ENCODE peak calls at places on chromosomes 1 and 21, in six cellular contexts. I, B, U, L, V and T are unnamed samples.

GRCh38 chr1:198699167-198700015 is 60.6 kb downstream of the PTPRC start:
- DNase-seq in I (peak; percentile 38), B (no peak), U (peak; percentile 46), L (peak; percentile 30), V (peak; percentile 61), T (no peak)

GRCh38 chr1:11800756-11801433 is 4.9 kb downstream of the MTHFR start:
- DNase-seq in I (no peak), B (no peak), U (peak; percentile 68), L (no peak), V (no peak), T (no peak)

GRCh38 chr1:118185083-118185899 is at the start of gene SPAG17:
- DNase-seq in I (peak; percentile 4), B (no peak), U (peak; percentile 93), L (no peak), V (peak; percentile 11), T (peak; percentile 6)

GRCh38 chr1:202821467-202821866 is 10.7 kb downstream of the PCAT6 start:
- DNase-seq in I (no peak), B (no peak), U (no peak), L (no peak), V (no peak), T (no peak)

GRCh38 chr1:8176279-8176678 is 141.6 kb upstream of the SLC45A1 start:
- DNase-seq in I (no peak), B (no peak), U (no peak), L (no peak), V (no peak), T (no peak)

GRCh38 chr1:12407050-12407961 is 177.5 kb downstream of the VPS13D start:
- DNase-seq in I (peak; percentile 13), B (peak; percentile 9), U (peak; percentile 81), L (peak; percentile 56), V (peak; percentile 91), T (peak; percentile 39)

GRCh38 chr1:157992031-157992568 is 1.3 kb upstream of the KIRREL1 start:
- DNase-seq in I (peak; percentile 69), B (no peak), U (peak; percentile 58), L (peak; percentile 13), V (peak; percentile 73), T (peak; percentile 47)

GRCh38 chr1:241844593-241844992 is 3.4 kb upstream of the EXO1 start:
- DNase-seq in I (no peak), B (no peak), U (no peak), L (no peak), V (no peak), T (no peak)

GRCh38 chr1:94541175-94542087 is at the start of gene F3:
- DNase-seq in I (peak; percentile 69), B (no peak), U (peak; percentile 77), L (peak; percentile 72), V (peak; percentile 87), T (peak; percentile 94)

GRCh38 chr1:204513117-204513716 is 3.0 kb upstream of the MDM4 start:
- DNase-seq in I (no peak), B (peak; percentile 88), U (no peak), L (no peak), V (no peak), T (peak; percentile 33)

GRCh38 chr1:192943522-192943921 is 115.6 kb downstream of the UCHL5 start:
- DNase-seq in I (no peak), B (no peak), U (no peak), L (no peak), V (no peak), T (no peak)

GRCh38 chr21:42262826-42263225 is 43.9 kb downstream of the ABCG1 start:
- DNase-seq in I (peak; percentile 8), B (no peak), U (no peak), L (peak; percentile 52), V (peak; percentile 84), T (no peak)

GRCh38 chr1:2384941-2385481 is 6.3 kb downstream of the MORN1 start:
- DNase-seq in I (no peak), B (no peak), U (no peak), L (no peak), V (no peak), T (no peak)

GRCh38 chr1:151728151-151728711 is 6.9 kb downstream of the RIIAD1 start:
- DNase-seq in I (no peak), B (no peak), U (no peak), L (no peak), V (no peak), T (no peak)

GRCh38 chr1:218683224-218683623 is 338.1 kb downstream of the TGFB2 start:
- DNase-seq in I (no peak), B (no peak), U (no peak), L (no peak), V (no peak), T (no peak)

GRCh38 chr1:208203127-208203847 is 40.9 kb downstream of the PLXNA2 start:
- DNase-seq in I (peak; percentile 75), B (no peak), U (no peak), L (peak; percentile 79), V (peak; percentile 96), T (no peak)

GRCh38 chr1:24619376-24619775 is 23.7 kb upstream of the SRRM1 start:
- DNase-seq in I (no peak), B (no peak), U (no peak), L (peak; percentile 62), V (no peak), T (no peak)

GRCh38 chr1:43533615-43534014 is 2.9 kb downstream of the PTPRF start:
- DNase-seq in I (no peak), B (no peak), U (no peak), L (no peak), V (no peak), T (no peak)

DNA sequence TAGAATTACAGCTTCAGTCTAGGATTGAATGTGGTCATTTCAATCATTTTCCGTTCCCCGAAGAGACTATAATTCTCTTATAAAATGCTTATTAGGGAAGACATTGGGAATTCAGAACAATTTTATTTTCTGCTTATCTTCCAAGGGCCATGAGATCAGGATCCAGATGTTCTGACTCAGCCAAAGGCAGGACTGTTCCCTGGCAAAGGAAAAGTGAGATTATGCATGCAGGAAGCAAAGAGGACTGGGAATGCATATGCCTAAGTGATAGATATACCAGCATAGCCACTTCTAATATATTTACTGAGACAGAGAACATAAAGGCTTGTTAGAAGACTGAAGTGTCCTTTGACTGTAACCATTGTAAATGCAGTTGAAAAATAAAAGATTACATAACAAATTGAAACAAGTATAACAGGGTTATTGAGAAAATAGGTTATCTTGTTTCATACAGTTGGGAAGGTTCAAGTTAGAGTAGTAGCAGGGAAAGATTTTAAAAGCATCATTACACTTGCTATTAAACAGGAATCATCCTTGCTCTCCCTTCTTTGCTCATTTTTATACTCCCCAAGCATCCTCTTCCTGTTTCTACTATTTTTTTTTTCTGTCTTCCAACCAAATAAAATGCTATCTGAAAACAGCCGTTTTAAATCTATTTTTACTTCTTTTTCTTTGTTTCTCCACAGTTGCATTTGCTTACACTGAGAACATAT is 439.6 kb upstream of the ADAMTS5 start:
- DNase-seq in I (no peak), B (no peak), U (no peak), L (no peak), V (peak; percentile 85), T (no peak)
- TF ChIP-seq MYC in I (no peak), B (no peak), U (no peak), L (no peak), V (no peak), T (no peak)

GRCh38 chr1:23437355-23437664 is 12.8 kb upstream of the TCEA3 start:
- DNase-seq in I (no peak), B (no peak), U (no peak), L (no peak), V (no peak), T (no peak)
- H3K4me3 ChIP-seq in I (no peak overlapping the region), B (no peak overlapping the region), U (no peak overlapping the region), L (no peak overlapping the region), V (no peak overlapping the region), T (no peak overlapping the region)

GRCh38 chr1:155061381-155062150 is 2.0 kb upstream of the EFNA4 start:
- DNase-seq in I (peak; percentile 84), B (peak; percentile 96), U (peak; percentile 93), L (peak; percentile 75), V (peak; percentile 78), T (peak; percentile 88)

GRCh38 chr1:155057104-155057503 is 6.0 kb downstream of the ADAM15 start:
- DNase-seq in I (no peak), B (no peak), U (no peak), L (no peak), V (no peak), T (no peak)

GRCh38 chr1:155053531-155054105 is 2.5 kb downstream of the ADAM15 start:
- DNase-seq in I (no peak), B (no peak), U (no peak), L (no peak), V (no peak), T (no peak)

GRCh38 chr1:155060736-155061135 is 2.8 kb upstream of the EFNA4 start:
- DNase-seq in I (no peak), B (no peak), U (no peak), L (no peak), V (no peak), T (no peak)

GRCh38 chr1:155057788-155058211 is 5.7 kb upstream of the EFNA4 start:
- DNase-seq in I (no peak), B (no peak), U (no peak), L (no peak), V (no peak), T (no peak)
- TF ChIP-seq CTCF in I (no peak), B (no peak), U (peak; percentile 14), L (no peak), V (no peak), T (no peak)

DNA sequence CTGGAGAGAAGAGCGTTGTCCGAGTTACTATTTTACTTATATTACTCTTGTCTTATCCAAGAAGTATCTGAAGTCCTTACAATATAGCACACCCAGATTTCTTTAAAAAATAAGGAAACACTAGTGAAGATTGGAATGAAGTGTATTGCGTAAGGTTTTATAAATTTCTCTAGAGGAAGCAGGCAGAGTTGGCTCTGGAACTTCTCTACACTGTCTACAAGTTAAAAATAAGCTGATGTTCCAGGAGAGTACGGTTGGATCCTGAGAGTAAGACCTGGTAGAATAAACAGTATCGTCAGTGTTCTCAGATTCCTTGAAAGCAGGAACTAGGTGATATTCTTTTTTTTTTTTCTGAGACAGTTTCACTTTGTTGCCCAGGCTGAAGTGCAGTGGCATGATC is 107.8 kb downstream of the USP25 start:
- DNase-seq in I (no peak), B (no peak), U (no peak), L (no peak), V (no peak), T (no peak)
- TF ChIP-seq MYC in I (no peak), B (no peak), U (no peak), L (no peak), V (no peak), T (no peak)

DNA sequence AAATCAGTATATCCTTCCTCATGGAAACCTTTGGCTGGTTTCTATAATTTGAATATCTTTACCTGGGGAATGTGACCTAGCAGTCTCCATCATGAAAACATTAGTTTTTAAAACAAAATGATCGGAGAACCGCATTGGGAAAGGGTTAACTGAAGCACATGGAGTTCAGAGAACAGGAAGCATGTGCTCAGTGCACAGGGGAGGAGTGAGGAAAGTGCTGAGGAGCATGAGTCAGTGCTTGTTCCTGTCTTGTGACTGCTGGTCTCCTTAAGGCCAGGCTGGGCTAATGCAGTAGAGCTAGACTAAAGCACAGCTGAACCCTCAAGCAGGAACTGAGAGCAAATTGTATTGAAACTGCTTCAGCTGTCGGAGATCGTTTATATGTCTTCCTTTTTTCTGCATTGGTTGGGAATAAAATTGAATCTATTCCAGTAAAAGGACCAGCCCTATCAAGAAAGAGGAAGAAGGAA is 5.8 kb downstream of the IFI16 start:
- DNase-seq in I (no peak), B (peak; percentile 84), U (peak; percentile 72), L (no peak), V (peak; percentile 94), T (peak; percentile 96)
- H3K4me3 ChIP-seq in I (no peak overlapping the region), B (peak overlapping the region; percentile 64), U (no peak overlapping the region), L (no peak overlapping the region), V (no peak overlapping the region), T (peak overlapping the region; percentile 62)